ENCODE peak calls at places on chromosomes 7 and 10, in eight cellular contexts. S, I, U, M, K, Q, Z and N are unnamed samples.

GRCh38 chr7:115910541-115911164 is 119.9 kb downstream of the TFEC start:
- DNase-seq in S (peak; percentile 54), I (no peak), U (peak; percentile 10), M (peak; percentile 63), K (peak; percentile 45), Q (peak; percentile 3), Z (peak; percentile 52), N (peak; percentile 8)

GRCh38 chr7:100211342-100211780 is 8.4 kb upstream of the PVRIG start:
- DNase-seq in S (no peak), I (no peak), U (no peak), M (no peak), K (no peak), Q (no peak), Z (no peak), N (no peak)

GRCh38 chr10:89206402-89207180 is 526 bp downstream of the CH25H start:
- DNase-seq in S (peak; percentile 34), I (no peak), U (no peak), M (no peak), K (peak; percentile 81), Q (no peak), Z (peak; percentile 44), N (no peak)

GRCh38 chr10:59273453-59273852 is 88.9 kb downstream of the FAM13C start:
- DNase-seq in S (peak; percentile 10), I (peak; percentile 45), U (no peak), M (no peak), K (no peak), Q (no peak), Z (peak; percentile 22), N (no peak)

GRCh38 chr7:149181136-149181790 is 14.1 kb upstream of the ZNF282 start:
- DNase-seq in S (peak; percentile 64), I (no peak), U (no peak), M (no peak), K (no peak), Q (no peak), Z (no peak), N (no peak)

GRCh38 chr7:82343-83155 is 109.8 kb upstream of the FAM20C start:
- DNase-seq in S (no peak), I (no peak), U (no peak), M (no peak), K (no peak), Q (no peak), Z (no peak), N (no peak)

GRCh38 chr7:28536259-28536658 is 123.9 kb downstream of the CREB5 start:
- DNase-seq in S (peak; percentile 53), I (peak; percentile 60), U (no peak), M (no peak), K (no peak), Q (no peak), Z (peak; percentile 34), N (no peak)

GRCh38 chr7:128886391-128887168 is 23.9 kb downstream of the ATP6V1F start:
- DNase-seq in S (no peak), I (no peak), U (no peak), M (no peak), K (no peak), Q (no peak), Z (no peak), N (no peak)

GRCh38 chr10:6737080-6737641 is 157.1 kb upstream of the PRKCQ start:
- DNase-seq in S (peak; percentile 39), I (peak; percentile 14), U (no peak), M (no peak), K (no peak), Q (no peak), Z (peak; percentile 29), N (no peak)

GRCh38 chr7:17500718-17501117 is 202.3 kb downstream of the AHR start:
- DNase-seq in S (no peak), I (no peak), U (no peak), M (no peak), K (no peak), Q (no peak), Z (no peak), N (no peak)

GRCh38 chr7:4486932-4487331 is 195.2 kb upstream of the FOXK1 start:
- DNase-seq in S (no peak), I (no peak), U (no peak), M (no peak), K (no peak), Q (no peak), Z (no peak), N (no peak)

GRCh38 chr10:62052276-62052675 is 150.8 kb downstream of the ARID5B start:
- DNase-seq in S (peak; percentile 39), I (no peak), U (no peak), M (no peak), K (no peak), Q (no peak), Z (no peak), N (no peak)

GRCh38 chr7:816751-817671 is 15.3 kb upstream of the SUN1 start:
- DNase-seq in S (no peak), I (no peak), U (no peak), M (peak; percentile 48), K (peak; percentile 59), Q (no peak), Z (no peak), N (no peak)

GRCh38 chr7:75743455-75743859 is 4.7 kb upstream of the HIP1 start:
- DNase-seq in S (peak; percentile 57), I (no peak), U (no peak), M (no peak), K (no peak), Q (no peak), Z (peak; percentile 44), N (no peak)

GRCh38 chr7:87599336-87599735 is 1.3 kb downstream of the ABCB1 start:
- DNase-seq in S (no peak), I (no peak), U (no peak), M (no peak), K (peak; percentile 7), Q (no peak), Z (no peak), N (no peak)

GRCh38 chr10:87053121-87053520 is 33.0 kb downstream of the FAM25A start:
- DNase-seq in S (no peak), I (no peak), U (no peak), M (peak; percentile 65), K (no peak), Q (no peak), Z (no peak), N (no peak)

GRCh38 chr10:62153191-62153590 is 115.5 kb downstream of the RTKN2 start:
- DNase-seq in S (peak; percentile 86), I (peak; percentile 24), U (no peak), M (no peak), K (no peak), Q (peak; percentile 53), Z (peak; percentile 91), N (no peak)

GRCh38 chr10:63651864-63652263 is 130.7 kb downstream of the REEP3 start:
- DNase-seq in S (no peak), I (no peak), U (no peak), M (no peak), K (no peak), Q (no peak), Z (no peak), N (no peak)

GRCh38 chr7:123209786-123210185 is 10.0 kb upstream of the SLC13A1 start:
- DNase-seq in S (peak; percentile 42), I (peak; percentile 35), U (no peak), M (no peak), K (no peak), Q (no peak), Z (no peak), N (no peak)

GRCh38 chr10:128971324-128971723 is 495.7 kb upstream of the MGMT start:
- DNase-seq in S (no peak), I (no peak), U (no peak), M (no peak), K (no peak), Q (no peak), Z (no peak), N (no peak)

GRCh38 chr7:52500796-52501195 is 534.6 kb upstream of the POM121L12 start:
- DNase-seq in S (no peak), I (no peak), U (no peak), M (peak; percentile 5), K (peak; percentile 9), Q (no peak), Z (no peak), N (no peak)

GRCh38 chr7:123712619-123713018 is 36.2 kb downstream of the WASL start:
- DNase-seq in S (peak; percentile 70), I (no peak), U (no peak), M (no peak), K (no peak), Q (peak; percentile 35), Z (peak; percentile 69), N (no peak)

GRCh38 chr10:75107756-75108683 is 3.4 kb upstream of the SAMD8 start:
- DNase-seq in S (no peak), I (no peak), U (no peak), M (no peak), K (no peak), Q (no peak), Z (no peak), N (no peak)

GRCh38 chr7:45031829-45032228 is 31.8 kb downstream of the CCM2 start:
- DNase-seq in S (no peak), I (no peak), U (no peak), M (no peak), K (no peak), Q (no peak), Z (no peak), N (no peak)

GRCh38 chr7:150361807-150362621 is 6.6 kb upstream of the REPIN1 start:
- DNase-seq in S (no peak), I (no peak), U (no peak), M (no peak), K (no peak), Q (no peak), Z (no peak), N (no peak)

GRCh38 chr10:132457328-132458070 is 60.5 kb downstream of the PWWP2B start:
- DNase-seq in S (no peak), I (no peak), U (no peak), M (no peak), K (no peak), Q (no peak), Z (no peak), N (no peak)

GRCh38 chr10:79434816-79435215 is 10.6 kb downstream of the ZCCHC24 start:
- DNase-seq in S (peak; percentile 77), I (peak; percentile 68), U (no peak), M (no peak), K (no peak), Q (no peak), Z (peak; percentile 76), N (no peak)

GRCh38 chr7:20409961-20410360 is 79.3 kb downstream of the ITGB8 start:
- DNase-seq in S (no peak), I (no peak), U (no peak), M (no peak), K (no peak), Q (no peak), Z (no peak), N (no peak)

GRCh38 chr7:26292768-26293560 is 1.3 kb downstream of the SNX10 start:
- DNase-seq in S (no peak), I (no peak), U (no peak), M (no peak), K (peak; percentile 40), Q (no peak), Z (no peak), N (no peak)

GRCh38 chr10:123743441-123744225 is 77.5 kb downstream of the GPR26 start:
- DNase-seq in S (no peak), I (no peak), U (no peak), M (no peak), K (no peak), Q (peak; percentile 9), Z (no peak), N (no peak)

GRCh38 chr7:47407821-47408674 is 173.9 kb downstream of the TNS3 start:
- DNase-seq in S (no peak), I (no peak), U (no peak), M (no peak), K (no peak), Q (no peak), Z (no peak), N (no peak)

GRCh38 chr7:118877187-118877586 is 652.7 kb downstream of the ANKRD7 start:
- DNase-seq in S (no peak), I (no peak), U (no peak), M (no peak), K (no peak), Q (no peak), Z (no peak), N (no peak)

GRCh38 chr10:11687779-11688447 is 54.3 kb upstream of the ECHDC3 start:
- DNase-seq in S (no peak), I (no peak), U (no peak), M (no peak), K (no peak), Q (no peak), Z (no peak), N (no peak)

GRCh38 chr7:43878867-43879266 is 9.6 kb upstream of the MRPS24 start:
- DNase-seq in S (peak; percentile 82), I (peak; percentile 6), U (no peak), M (no peak), K (no peak), Q (no peak), Z (peak; percentile 28), N (no peak)